ENCODE peak calls at places on chromosomes 5 and 9, in nine cellular contexts. C is A549; J is CD8-positive, alpha-beta T cell; E is pancreas; R is lower lobe of right lung; Z is heart left ventricle; N is upper lobe of left lung; A is HCT116; Y is right lobe of liver. M is an unnamed sample.

GRCh38 chr5:157915638-157916037 is 56.7 kb upstream of the CLINT1 start:
- ATAC-seq in C (peak; percentile 25), J (no peak), E (peak; percentile 90), R (peak; percentile 78), Z (peak; percentile 98), N (peak; percentile 65), A (no peak), Y (peak; percentile 97), M (peak; percentile 84)

GRCh38 chr5:16885635-16886365 is 50.3 kb downstream of the MYO10 start:
- ATAC-seq in C (peak; percentile 13), J (no peak), E (no peak), R (no peak), Z (no peak), N (no peak), A (no peak), Y (no peak), M (no peak)

GRCh38 chr5:102971693-102972293 is 148.1 kb downstream of the GIN1 start:
- ATAC-seq in C (peak; percentile 84), J (no peak), E (no peak), R (no peak), Z (peak; percentile 53), N (peak; percentile 71), A (peak; percentile 84), Y (peak; percentile 80), M (peak; percentile 70)

GRCh38 chr5:132020568-132021339 is 9.3 kb upstream of the ACSL6 start:
- ATAC-seq in C (peak; percentile 17), J (peak; percentile 35), E (no peak), R (no peak), Z (no peak), N (no peak), A (no peak), Y (no peak), M (no peak)

GRCh38 chr9:125361837-125362531 is 100.4 kb downstream of the GAPVD1 start:
- ATAC-seq in C (peak; percentile 75), J (peak; percentile 44), E (peak; percentile 45), R (no peak), Z (no peak), N (no peak), A (peak; percentile 69), Y (peak; percentile 48), M (no peak)

GRCh38 chr9:129482521-129483466 is 138.1 kb downstream of the C9orf50 start:
- ATAC-seq in C (peak; percentile 64), J (peak; percentile 49), E (peak; percentile 82), R (peak; percentile 85), Z (peak; percentile 43), N (peak; percentile 89), A (peak; percentile 69), Y (peak; percentile 69), M (peak; percentile 79)

GRCh38 chr5:172114875-172115422 is 73.1 kb downstream of the STK10 start:
- ATAC-seq in C (no peak), J (peak; percentile 35), E (peak; percentile 3), R (peak; percentile 67), Z (peak; percentile 40), N (peak; percentile 70), A (no peak), Y (peak; percentile 61), M (peak; percentile 29)

GRCh38 chr5:76685598-76686169 is 30.2 kb upstream of the F2R start:
- ATAC-seq in C (no peak), J (no peak), E (no peak), R (no peak), Z (no peak), N (no peak), A (no peak), Y (no peak), M (no peak)

GRCh38 chr5:107361945-107362344 is 308.8 kb downstream of the EFNA5 start:
- ATAC-seq in C (no peak), J (no peak), E (no peak), R (peak; percentile 78), Z (no peak), N (peak; percentile 80), A (no peak), Y (peak; percentile 68), M (peak; percentile 75)

GRCh38 chr5:160480652-160481051 is 59.0 kb downstream of the PTTG1 start:
- ATAC-seq in C (no peak), J (no peak), E (no peak), R (no peak), Z (no peak), N (no peak), A (no peak), Y (no peak), M (no peak)

GRCh38 chr5:112915831-112916230 is 6.2 kb downstream of the REEP5 start:
- ATAC-seq in C (no peak), J (peak; percentile 54), E (no peak), R (no peak), Z (no peak), N (no peak), A (no peak), Y (no peak), M (no peak)

GRCh38 chr9:69186841-69187611 is 12.9 kb downstream of the TJP2 start:
- ATAC-seq in C (no peak), J (no peak), E (peak; percentile 72), R (peak; percentile 79), Z (peak; percentile 72), N (peak; percentile 48), A (no peak), Y (no peak), M (peak; percentile 63)

GRCh38 chr9:133023117-133023890 is 7.5 kb upstream of the GTF3C5 start:
- ATAC-seq in C (peak; percentile 30), J (no peak), E (peak; percentile 6), R (peak; percentile 50), Z (peak; percentile 13), N (peak; percentile 47), A (no peak), Y (peak; percentile 25), M (no peak)

GRCh38 chr5:74567351-74567870 is 73.1 kb downstream of the ENC1 start:
- ATAC-seq in C (no peak), J (no peak), E (peak; percentile 60), R (no peak), Z (no peak), N (no peak), A (no peak), Y (no peak), M (no peak)

GRCh38 chr5:143016777-143017374 is 246.7 kb downstream of the ARHGAP26 start:
- ATAC-seq in C (peak; percentile 68), J (peak; percentile 48), E (no peak), R (peak; percentile 66), Z (no peak), N (no peak), A (peak; percentile 73), Y (no peak), M (no peak)

DNA sequence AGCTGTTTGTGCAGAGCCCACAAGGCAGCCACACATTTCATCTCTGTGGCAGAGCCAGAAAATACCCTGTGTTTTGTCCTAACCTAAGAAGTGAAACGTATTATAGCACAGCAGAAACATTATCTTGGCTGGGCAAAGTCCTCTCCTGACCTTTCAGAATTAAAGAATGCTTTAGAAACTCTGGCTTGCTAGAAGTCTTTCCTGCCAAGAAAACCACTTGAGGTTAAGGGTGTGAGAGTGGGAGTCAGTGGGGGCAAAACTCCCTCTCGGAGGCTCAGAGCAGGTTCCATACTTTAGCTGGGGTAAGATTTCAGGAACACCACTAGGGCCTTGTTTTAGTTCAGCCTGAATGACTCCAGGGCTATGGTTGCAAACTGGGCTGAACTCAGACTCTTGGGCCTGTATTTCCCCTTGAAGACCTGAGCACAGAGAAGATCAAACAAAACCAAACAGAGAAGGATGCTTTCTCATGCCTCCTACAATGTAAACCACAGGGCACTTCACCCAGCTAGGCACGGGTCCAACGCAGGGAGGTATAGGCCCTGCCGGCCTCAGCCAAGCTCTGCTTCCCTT is 48.0 kb downstream of the ZNF366 start:
- ATAC-seq in C (no peak), J (no peak), E (peak; percentile 32), R (peak; percentile 37), Z (no peak), N (no peak), A (no peak), Y (no peak), M (no peak)
- H3K27ac ChIP-seq in C (peak overlapping the region; percentile 33), J (no peak overlapping the region), E (no peak overlapping the region), R (no peak overlapping the region), Z (no peak overlapping the region), N (peak overlapping the region; percentile 65), A (no peak overlapping the region), Y (no peak overlapping the region), M (no peak overlapping the region)

GRCh38 chr5:80654391-80655230 is at the start of the genes DHFR and MSH3:
- ATAC-seq in C (peak; percentile 90), J (peak; percentile 76), E (peak; percentile 91), R (peak; percentile 97), Z (peak; percentile 48), N (peak; percentile 94), A (peak; percentile 75), Y (peak; percentile 90), M (peak; percentile 68)
- TF ChIP-seq CTCF in C (peak; percentile 31), J (no peak), E (no peak), R (peak; percentile 19), Z (peak; percentile 39), N (no peak), A (peak; percentile 42), Y (no peak), M (peak; percentile 52)

GRCh38 chr9:76904661-76905457 is 1.1 kb downstream of the PRUNE2 start:
- ATAC-seq in C (no peak), J (no peak), E (no peak), R (no peak), Z (no peak), N (no peak), A (no peak), Y (no peak), M (no peak)

GRCh38 chr9:76902395-76902794 is 3.5 kb downstream of the PRUNE2 start:
- ATAC-seq in C (no peak), J (no peak), E (no peak), R (no peak), Z (no peak), N (no peak), A (no peak), Y (no peak), M (no peak)

GRCh38 chr9:76901801-76902200 is 4.1 kb downstream of the PRUNE2 start:
- ATAC-seq in C (no peak), J (no peak), E (no peak), R (no peak), Z (no peak), N (no peak), A (no peak), Y (no peak), M (no peak)

GRCh38 chr9:76905984-76906861 is at the start of gene PRUNE2:
- ATAC-seq in C (peak; percentile 96), J (no peak), E (peak; percentile 96), R (peak; percentile 94), Z (peak; percentile 92), N (peak; percentile 93), A (peak; percentile 86), Y (peak; percentile 56), M (peak; percentile 96)

GRCh38 chr9:76905661-76905983 is 292 bp downstream of the PRUNE2 start:
- ATAC-seq in C (no peak), J (no peak), E (no peak), R (no peak), Z (no peak), N (no peak), A (no peak), Y (no peak), M (no peak)
- H3K27ac ChIP-seq in C (no peak overlapping the region), J (no peak overlapping the region), E (no peak overlapping the region), R (no peak overlapping the region), Z (no peak overlapping the region), N (no peak overlapping the region), A (no peak overlapping the region), Y (no peak overlapping the region), M (peak overlapping the region; percentile 93)

DNA sequence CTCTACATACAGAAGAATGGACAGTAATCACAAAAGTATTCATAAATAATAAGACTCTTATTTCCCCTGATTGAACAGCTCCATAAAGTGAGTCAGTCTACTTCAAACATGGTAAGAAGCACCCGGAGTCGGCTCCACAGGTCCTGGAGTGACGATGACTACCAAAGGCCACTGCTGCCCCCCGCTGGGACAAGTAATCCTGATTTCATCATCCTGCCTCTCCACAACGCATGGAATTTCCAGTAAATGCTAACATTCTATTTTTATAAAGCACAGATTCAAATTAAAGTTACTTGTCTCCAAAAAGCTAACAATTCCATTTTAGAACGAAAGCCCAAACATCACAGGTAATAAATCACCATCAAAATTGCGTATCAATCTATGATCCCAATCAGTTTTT is 16.2 kb downstream of the ATPSCKMT start:
- ATAC-seq in C (peak; percentile 86), J (no peak), E (no peak), R (peak; percentile 62), Z (no peak), N (no peak), A (peak; percentile 79), Y (no peak), M (no peak)
- TF ChIP-seq CTCF in C (peak; percentile 53), J (no peak), E (no peak), R (peak; percentile 19), Z (peak; percentile 13), N (no peak), A (no peak), Y (peak; percentile 15), M (no peak)

M was measured in gastroesophageal sphincter.